ENCODE peak calls at places on chromosome 2, in seven cellular contexts. One of them, this sample, is unnamed.

GRCh38 chr2:150307258-150307657 is 180.2 kb downstream of the RND3 start:
- DNase-seq in HepG2: no peak
- DNase-seq in A673: no peak
- DNase-seq in HFFc6: no peak
- DNase-seq in CD8-positive, alpha-beta T cell: no peak
- DNase-seq in endothelial cell: no peak
- DNase-seq in CD4-positive, alpha-beta T cell: no peak
- DNase-seq in this sample: no peak

GRCh38 chr2:109264595-109265328 is 135.8 kb downstream of the SH3RF3 start:
- DNase-seq in CD8-positive, alpha-beta T cell: no peak
- DNase-seq in endothelial cell: no peak
- DNase-seq in HFFc6: no peak
- DNase-seq in A673: peak
- DNase-seq in HepG2: peak
- DNase-seq in CD4-positive, alpha-beta T cell: no peak
- DNase-seq in this sample: no peak

GRCh38 chr2:60510713-60511112 is 42.7 kb downstream of the BCL11A start:
- DNase-seq in CD8-positive, alpha-beta T cell: no peak
- DNase-seq in CD4-positive, alpha-beta T cell: no peak
- DNase-seq in HFFc6: no peak
- DNase-seq in A673: no peak
- DNase-seq in HepG2: no peak
- DNase-seq in endothelial cell: no peak
- DNase-seq in this sample: no peak

GRCh38 chr2:202944403-202944802 is 32.3 kb downstream of the CARF start:
- DNase-seq in endothelial cell: no peak
- DNase-seq in HepG2: no peak
- DNase-seq in HFFc6: peak
- DNase-seq in CD4-positive, alpha-beta T cell: no peak
- DNase-seq in A673: no peak
- DNase-seq in CD8-positive, alpha-beta T cell: no peak
- DNase-seq in this sample: no peak

GRCh38 chr2:154670083-154670482 is 28.4 kb upstream of the KCNJ3 start:
- DNase-seq in HFFc6: no peak
- DNase-seq in CD4-positive, alpha-beta T cell: no peak
- DNase-seq in A673: no peak
- DNase-seq in HepG2: no peak
- DNase-seq in endothelial cell: no peak
- DNase-seq in CD8-positive, alpha-beta T cell: no peak
- DNase-seq in this sample: no peak

GRCh38 chr2:226048625-226049024 is 649.1 kb downstream of the NYAP2 start:
- DNase-seq in endothelial cell: peak
- DNase-seq in CD4-positive, alpha-beta T cell: no peak
- DNase-seq in CD8-positive, alpha-beta T cell: no peak
- DNase-seq in HepG2: peak
- DNase-seq in HFFc6: peak
- DNase-seq in A673: peak
- DNase-seq in this sample: no peak

GRCh38 chr2:73983322-73984202 is 1.1 kb upstream of the TET3 start:
- DNase-seq in endothelial cell: no peak
- DNase-seq in CD4-positive, alpha-beta T cell: no peak
- DNase-seq in CD8-positive, alpha-beta T cell: no peak
- DNase-seq in HFFc6: no peak
- DNase-seq in A673: no peak
- DNase-seq in HepG2: peak
- DNase-seq in this sample: peak

GRCh38 chr2:85783796-85784195 is 30.0 kb downstream of the ATOH8 start:
- DNase-seq in CD8-positive, alpha-beta T cell: no peak
- DNase-seq in A673: no peak
- DNase-seq in endothelial cell: no peak
- DNase-seq in HFFc6: no peak
- DNase-seq in HepG2: no peak
- DNase-seq in CD4-positive, alpha-beta T cell: no peak
- DNase-seq in this sample: peak

GRCh38 chr2:27281855-27282559 is at the start of gene TRIM54:
- DNase-seq in endothelial cell: no peak
- DNase-seq in HepG2: no peak
- DNase-seq in CD8-positive, alpha-beta T cell: no peak
- DNase-seq in CD4-positive, alpha-beta T cell: no peak
- DNase-seq in HFFc6: no peak
- DNase-seq in A673: peak
- DNase-seq in this sample: no peak

GRCh38 chr2:54574107-54574859 is 118.2 kb downstream of the SPTBN1 start:
- DNase-seq in CD4-positive, alpha-beta T cell: peak
- DNase-seq in endothelial cell: no peak
- DNase-seq in A673: no peak
- DNase-seq in CD8-positive, alpha-beta T cell: peak
- DNase-seq in HepG2: peak
- DNase-seq in HFFc6: no peak
- DNase-seq in this sample: peak

GRCh38 chr2:160498147-160498546 is 4.5 kb upstream of the RBMS1 start:
- DNase-seq in CD8-positive, alpha-beta T cell: no peak
- DNase-seq in endothelial cell: no peak
- DNase-seq in CD4-positive, alpha-beta T cell: no peak
- DNase-seq in HepG2: no peak
- DNase-seq in HFFc6: peak
- DNase-seq in A673: no peak
- DNase-seq in this sample: no peak

GRCh38 chr2:234450431-234451095 is 46.3 kb downstream of the ARL4C start:
- DNase-seq in A673: no peak
- DNase-seq in HepG2: no peak
- DNase-seq in CD8-positive, alpha-beta T cell: peak
- DNase-seq in CD4-positive, alpha-beta T cell: no peak
- DNase-seq in endothelial cell: no peak
- DNase-seq in HFFc6: no peak
- DNase-seq in this sample: no peak

GRCh38 chr2:48707466-48707865 is 48.1 kb downstream of the LHCGR start:
- DNase-seq in A673: no peak
- DNase-seq in HFFc6: no peak
- DNase-seq in endothelial cell: no peak
- DNase-seq in CD8-positive, alpha-beta T cell: no peak
- DNase-seq in HepG2: peak
- DNase-seq in CD4-positive, alpha-beta T cell: no peak
- DNase-seq in this sample: no peak

GRCh38 chr2:109128466-109129355 is at the start of gene SH3RF3:
- DNase-seq in CD4-positive, alpha-beta T cell: peak
- DNase-seq in HepG2: no peak
- DNase-seq in HFFc6: peak
- DNase-seq in CD8-positive, alpha-beta T cell: no peak
- DNase-seq in endothelial cell: peak
- DNase-seq in A673: peak
- DNase-seq in this sample: peak

GRCh38 chr2:208234786-208235185 is 20.1 kb downstream of the IDH1 start:
- DNase-seq in CD4-positive, alpha-beta T cell: no peak
- DNase-seq in A673: no peak
- DNase-seq in HFFc6: no peak
- DNase-seq in CD8-positive, alpha-beta T cell: no peak
- DNase-seq in endothelial cell: no peak
- DNase-seq in HepG2: no peak
- DNase-seq in this sample: no peak

GRCh38 chr2:128444816-128445532 is 126.3 kb upstream of the HS6ST1 start:
- DNase-seq in HepG2: no peak
- DNase-seq in CD8-positive, alpha-beta T cell: no peak
- DNase-seq in endothelial cell: peak
- DNase-seq in A673: no peak
- DNase-seq in CD4-positive, alpha-beta T cell: no peak
- DNase-seq in HFFc6: no peak
- DNase-seq in this sample: no peak

GRCh38 chr2:118249970-118250369 is 161.7 kb downstream of the INSIG2 start:
- DNase-seq in CD4-positive, alpha-beta T cell: no peak
- DNase-seq in HFFc6: no peak
- DNase-seq in A673: no peak
- DNase-seq in endothelial cell: no peak
- DNase-seq in HepG2: no peak
- DNase-seq in CD8-positive, alpha-beta T cell: no peak
- DNase-seq in this sample: no peak

GRCh38 chr2:240131941-240132650 is 4.0 kb downstream of the COPS9 start:
- DNase-seq in A673: no peak
- DNase-seq in HFFc6: no peak
- DNase-seq in HepG2: no peak
- DNase-seq in CD8-positive, alpha-beta T cell: no peak
- DNase-seq in CD4-positive, alpha-beta T cell: no peak
- DNase-seq in endothelial cell: no peak
- DNase-seq in this sample: peak

GRCh38 chr2:38590053-38590452 is 12.7 kb downstream of the HNRNPLL start:
- DNase-seq in HepG2: no peak
- DNase-seq in HFFc6: no peak
- DNase-seq in A673: peak
- DNase-seq in CD4-positive, alpha-beta T cell: no peak
- DNase-seq in endothelial cell: no peak
- DNase-seq in CD8-positive, alpha-beta T cell: no peak
- DNase-seq in this sample: no peak

GRCh38 chr2:20288941-20289340 is 61.7 kb downstream of the PUM2 start:
- DNase-seq in HFFc6: no peak
- DNase-seq in endothelial cell: no peak
- DNase-seq in HepG2: no peak
- DNase-seq in CD4-positive, alpha-beta T cell: no peak
- DNase-seq in A673: no peak
- DNase-seq in CD8-positive, alpha-beta T cell: no peak
- DNase-seq in this sample: no peak

GRCh38 chr2:20294231-20294630 is 56.4 kb downstream of the PUM2 start:
- DNase-seq in CD4-positive, alpha-beta T cell: no peak
- DNase-seq in HepG2: no peak
- DNase-seq in A673: no peak
- DNase-seq in endothelial cell: no peak
- DNase-seq in HFFc6: no peak
- DNase-seq in CD8-positive, alpha-beta T cell: no peak
- DNase-seq in this sample: no peak

GRCh38 chr2:20291106-20291564 is 59.5 kb downstream of the PUM2 start:
- DNase-seq in HepG2: peak
- DNase-seq in CD8-positive, alpha-beta T cell: no peak
- DNase-seq in endothelial cell: peak
- DNase-seq in CD4-positive, alpha-beta T cell: no peak
- DNase-seq in HFFc6: peak
- DNase-seq in A673: peak
- DNase-seq in this sample: peak

GRCh38 chr2:20291846-20292408 is 58.7 kb downstream of the PUM2 start:
- DNase-seq in CD8-positive, alpha-beta T cell: no peak
- DNase-seq in HFFc6: no peak
- DNase-seq in endothelial cell: no peak
- DNase-seq in A673: no peak
- DNase-seq in HepG2: no peak
- DNase-seq in CD4-positive, alpha-beta T cell: no peak
- DNase-seq in this sample: peak

DNA sequence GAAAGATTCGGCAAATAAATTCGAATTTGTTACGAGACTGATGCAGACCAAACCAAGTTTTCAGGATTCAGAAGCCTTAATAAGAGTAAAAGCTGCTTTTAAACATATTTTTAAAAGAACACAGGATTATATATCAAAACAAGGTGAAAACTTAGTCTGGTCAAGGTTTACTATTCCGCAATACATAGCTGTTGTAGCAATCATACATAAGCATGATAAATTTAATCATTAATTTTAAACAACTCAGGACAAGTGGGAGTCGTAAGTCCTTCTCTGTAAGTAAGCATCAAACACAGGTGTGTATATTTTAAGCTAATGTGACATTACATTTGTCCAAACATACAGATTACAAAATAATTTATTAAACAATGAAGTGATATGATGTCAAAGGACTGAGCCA is 57.7 kb downstream of the PUM2 start:
- DNase-seq in CD8-positive, alpha-beta T cell: no peak
- DNase-seq in endothelial cell: no peak
- DNase-seq in CD4-positive, alpha-beta T cell: no peak
- DNase-seq in HepG2: no peak
- DNase-seq in HFFc6: no peak
- DNase-seq in A673: no peak
- DNase-seq in this sample: no peak
- TF ChIP-seq CTCF in CD8-positive, alpha-beta T cell: no peak
- TF ChIP-seq CTCF in endothelial cell: no peak
- TF ChIP-seq CTCF in CD4-positive, alpha-beta T cell: no peak
- TF ChIP-seq CTCF in HepG2: no peak
- TF ChIP-seq CTCF in HFFc6: no peak
- TF ChIP-seq CTCF in A673: no peak
- TF ChIP-seq CTCF in this sample: no peak

GRCh38 chr2:898319-898718 is 52.3 kb upstream of the SNTG2 start:
- DNase-seq in endothelial cell: no peak
- DNase-seq in HepG2: peak
- DNase-seq in CD4-positive, alpha-beta T cell: no peak
- DNase-seq in HFFc6: no peak
- DNase-seq in CD8-positive, alpha-beta T cell: no peak
- DNase-seq in A673: peak
- DNase-seq in this sample: no peak
- TF ChIP-seq CTCF in endothelial cell: peak
- TF ChIP-seq CTCF in HepG2: peak
- TF ChIP-seq CTCF in CD4-positive, alpha-beta T cell: no peak
- TF ChIP-seq CTCF in HFFc6: no peak
- TF ChIP-seq CTCF in CD8-positive, alpha-beta T cell: no peak
- TF ChIP-seq CTCF in A673: peak
- TF ChIP-seq CTCF in this sample: no peak

DNA sequence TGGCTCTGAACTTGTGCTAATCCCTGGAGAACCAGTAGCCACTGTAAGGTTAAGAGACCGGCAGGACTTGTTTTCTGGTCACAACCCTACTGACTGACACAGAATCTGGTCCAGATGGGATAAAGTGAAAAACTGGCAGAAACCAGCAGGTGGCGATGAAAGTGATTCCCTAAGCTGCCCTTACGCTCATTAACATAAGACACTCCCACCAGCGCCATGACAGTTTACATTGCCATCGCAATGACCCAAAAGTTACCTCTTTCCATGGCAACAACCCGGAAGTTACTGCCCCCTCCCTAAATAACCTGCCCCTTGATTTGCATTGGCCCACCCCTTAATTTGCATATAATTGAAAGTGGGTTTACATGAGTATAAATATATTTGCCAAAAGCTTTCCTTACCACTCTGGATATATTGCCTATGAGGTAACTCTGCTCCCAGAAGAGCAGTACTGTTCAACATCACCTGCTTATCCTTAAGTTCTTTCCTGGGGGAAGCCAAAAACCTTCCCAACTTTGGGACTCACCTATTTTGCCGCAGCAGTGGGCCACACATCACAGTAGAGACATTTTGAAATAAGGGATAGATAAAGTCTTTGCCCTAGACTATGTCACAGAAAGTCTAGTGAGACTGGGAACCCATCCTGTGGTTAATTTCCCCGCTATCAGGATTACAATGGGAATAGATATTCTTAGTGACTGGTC is 35.8 kb upstream of the AFF3 start:
- DNase-seq in A673: peak
- DNase-seq in HepG2: peak
- DNase-seq in endothelial cell: peak
- DNase-seq in CD4-positive, alpha-beta T cell: no peak
- DNase-seq in HFFc6: no peak
- DNase-seq in CD8-positive, alpha-beta T cell: no peak
- DNase-seq in this sample: no peak
- TF ChIP-seq CTCF in A673: peak
- TF ChIP-seq CTCF in HepG2: no peak
- TF ChIP-seq CTCF in endothelial cell: peak
- TF ChIP-seq CTCF in CD4-positive, alpha-beta T cell: no peak
- TF ChIP-seq CTCF in HFFc6: peak
- TF ChIP-seq CTCF in CD8-positive, alpha-beta T cell: no peak
- TF ChIP-seq CTCF in this sample: no peak

DNA sequence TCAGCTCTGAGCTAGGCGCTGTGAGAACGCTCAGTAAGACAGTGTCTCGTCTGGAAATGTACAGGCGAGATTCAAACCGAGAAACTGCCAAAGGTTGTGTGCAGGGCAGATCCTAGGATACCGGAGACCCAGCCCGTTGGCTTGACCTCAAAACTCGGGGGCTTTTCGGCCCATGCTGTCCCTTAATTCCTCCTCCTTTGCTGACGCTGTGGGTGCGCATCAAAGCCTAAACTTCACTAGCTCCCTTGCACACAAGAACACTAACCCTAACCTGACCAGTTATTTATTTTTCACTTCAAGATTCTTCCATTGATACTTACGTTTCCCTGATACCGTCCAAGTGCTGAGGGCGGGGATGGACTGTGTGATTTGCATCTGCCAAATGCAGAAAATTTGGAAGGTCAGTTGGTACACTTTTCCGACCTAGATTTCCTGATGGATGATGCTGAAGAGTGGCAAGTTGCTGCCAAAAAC is 1.0 kb upstream of the AAK1 start:
- DNase-seq in endothelial cell: no peak
- DNase-seq in CD8-positive, alpha-beta T cell: no peak
- DNase-seq in CD4-positive, alpha-beta T cell: no peak
- DNase-seq in A673: no peak
- DNase-seq in HFFc6: no peak
- DNase-seq in HepG2: no peak
- DNase-seq in this sample: no peak
- TF ChIP-seq CTCF in endothelial cell: no peak
- TF ChIP-seq CTCF in CD8-positive, alpha-beta T cell: no peak
- TF ChIP-seq CTCF in CD4-positive, alpha-beta T cell: no peak
- TF ChIP-seq CTCF in A673: no peak
- TF ChIP-seq CTCF in HFFc6: no peak
- TF ChIP-seq CTCF in HepG2: no peak
- TF ChIP-seq CTCF in this sample: no peak